ENCODE peak calls at places on chromosomes 12 and 14, in seven cellular contexts. J is HFFc6; F is stimulated activated CD8-positive, alpha-beta memory T cell treated with anti-CD3 and anti-CD28 coated beads, Interleukin-2, amount 100 ng/mL, for 1 hour; W is SHP77; B is central memory CD4-positive, alpha-beta T cell; K is midbrain; L is uterus. Z is an unnamed sample.

GRCh38 chr12:128783129-128783574 is 40.6 kb downstream of the SLC15A4 start:
- DNase-seq in J (no peak), F (no peak), W (no peak), K (no peak), B (no peak), L (peak; percentile 30), Z (no peak)

GRCh38 chr12:82527165-82527780 is 159.4 kb upstream of the TMTC2 start:
- DNase-seq in B (peak; percentile 7), L (no peak), F (no peak), J (peak; percentile 50), K (peak; percentile 88), W (peak; percentile 29), Z (no peak)

GRCh38 chr12:121955258-121956040 is 37.1 kb downstream of the CFAP251 start:
- DNase-seq in B (no peak), K (peak; percentile 4), J (no peak), L (no peak), F (no peak), W (no peak), Z (no peak)

GRCh38 chr12:29547151-29547561 is 49.7 kb upstream of the OVCH1 start:
- DNase-seq in J (no peak), K (no peak), B (no peak), F (no peak), L (no peak), W (no peak), Z (no peak)

GRCh38 chr14:21103165-21103709 is 2.4 kb downstream of the TMEM253 start:
- DNase-seq in K (no peak), F (no peak), L (no peak), B (no peak), J (no peak), W (no peak), Z (no peak)

GRCh38 chr14:100857196-100857922 is 31.4 kb downstream of the MEG3 start:
- DNase-seq in J (no peak), F (no peak), K (no peak), W (peak; percentile 90), L (no peak), B (no peak), Z (no peak)

GRCh38 chr12:101570022-101570421 is 24.7 kb upstream of the MYBPC1 start:
- DNase-seq in F (no peak), B (no peak), J (peak; percentile 54), W (no peak), L (no peak), K (peak; percentile 38), Z (no peak)

GRCh38 chr12:108387771-108388170 is 48.7 kb upstream of the CMKLR1 start:
- DNase-seq in L (no peak), F (no peak), J (no peak), W (no peak), K (no peak), B (no peak), Z (no peak)

GRCh38 chr12:30823140-30823669 is 68.5 kb upstream of the CAPRIN2 start:
- DNase-seq in K (no peak), J (no peak), B (peak; percentile 12), W (no peak), F (no peak), L (peak; percentile 37), Z (no peak)

GRCh38 chr12:108801736-108802665 is 55.4 kb downstream of the SSH1 start:
- DNase-seq in J (peak; percentile 78), W (no peak), L (peak; percentile 66), F (no peak), K (no peak), B (no peak), Z (no peak)

GRCh38 chr12:67650528-67651379 is 2.2 kb downstream of the DYRK2 start:
- DNase-seq in W (no peak), K (no peak), L (no peak), F (no peak), J (no peak), B (no peak), Z (no peak)

GRCh38 chr12:81758421-81759214 is 532 bp downstream of the PPFIA2 start:
- DNase-seq in J (no peak), L (peak; percentile 34), W (no peak), K (peak; percentile 64), F (no peak), B (peak; percentile 2), Z (no peak)

Z was measured in esophagus squamous epithelium.